ENCODE peak calls at places on chromosomes 5 and 9, in nine cellular contexts. Z is body of pancreas, F is gastrocnemius medialis, O is heart left ventricle, X is GM12878, G is A549, H is upper lobe of left lung, C is HCT116, T is IMR-90. S is an unnamed sample. For H3K4me1, the result is how much of the 10 kb centered on the place peaks cover.

GRCh38 chr9:95650720-95651119 is 133.9 kb upstream of the PTCH1 start:
- ATAC-seq in Z (no peak), F (no peak), O (no peak), X (no peak), G (no peak), H (no peak), C (no peak), T (no peak), S (no peak)

GRCh38 chr9:113675475-113675941 is 200.6 kb upstream of the ZNF618 start:
- ATAC-seq in Z (peak), F (peak), O (peak), X (no peak), G (peak), H (peak), C (no peak), T (peak), S (peak)

GRCh38 chr5:179827684-179828083 is 7.0 kb downstream of the SQSTM1 start:
- ATAC-seq in Z (no peak), F (peak), O (no peak), X (peak), G (peak), H (peak), C (peak), T (peak), S (peak)

GRCh38 chr9:123999668-124000067 is 11.9 kb upstream of the LHX2 start:
- ATAC-seq in Z (peak), F (no peak), O (no peak), X (no peak), G (peak), H (no peak), C (peak), T (peak), S (peak)

GRCh38 chr5:88872971-88873370 is 10.0 kb downstream of the MEF2C start:
- ATAC-seq in Z (no peak), F (no peak), O (no peak), X (peak), G (no peak), H (no peak), C (no peak), T (no peak), S (no peak)

GRCh38 chr5:84715686-84716085 is 331.0 kb upstream of the EDIL3 start:
- ATAC-seq in Z (no peak), F (no peak), O (no peak), X (peak), G (no peak), H (no peak), C (no peak), T (no peak), S (no peak)

GRCh38 chr9:124414612-124415011 is 630 bp downstream of the PSMB7 start:
- ATAC-seq in Z (no peak), F (peak), O (no peak), X (no peak), G (no peak), H (no peak), C (no peak), T (no peak), S (no peak)

GRCh38 chr9:82797539-82797938 is 265.4 kb downstream of the RASEF start:
- ATAC-seq in Z (no peak), F (no peak), O (no peak), X (no peak), G (no peak), H (no peak), C (no peak), T (no peak), S (no peak)

GRCh38 chr5:169655353-169655752 is 18.3 kb downstream of the DOCK2 start:
- ATAC-seq in Z (no peak), F (no peak), O (no peak), X (no peak), G (no peak), H (no peak), C (no peak), T (no peak), S (no peak)

GRCh38 chr9:110700953-110701352 is 32.4 kb downstream of the MUSK start:
- ATAC-seq in Z (no peak), F (no peak), O (no peak), X (no peak), G (no peak), H (no peak), C (no peak), T (peak), S (no peak)

GRCh38 chr9:138028596-138028995 is 151.0 kb downstream of the CACNA1B start:
- ATAC-seq in Z (no peak), F (no peak), O (no peak), X (no peak), G (no peak), H (no peak), C (no peak), T (no peak), S (no peak)

GRCh38 chr9:21324040-21324439 is 11.2 kb downstream of the KLHL9 start:
- ATAC-seq in Z (no peak), F (no peak), O (no peak), X (no peak), G (no peak), H (peak), C (no peak), T (no peak), S (no peak)

GRCh38 chr9:110197330-110198187 is 10.4 kb downstream of the C9orf152 start:
- ATAC-seq in Z (no peak), F (no peak), O (no peak), X (no peak), G (peak), H (no peak), C (no peak), T (peak), S (no peak)

GRCh38 chr9:130939405-130939941 is 426 bp upstream of the FIBCD1 start:
- ATAC-seq in Z (no peak), F (no peak), O (no peak), X (peak), G (peak), H (no peak), C (peak), T (no peak), S (no peak)

GRCh38 chr9:128733256-128733655 is 9.3 kb upstream of the ZDHHC12 start:
- ATAC-seq in Z (peak), F (peak), O (no peak), X (peak), G (peak), H (peak), C (peak), T (peak), S (peak)

GRCh38 chr9:111805841-111806241 is 11.1 kb upstream of the SHOC1 start:
- ATAC-seq in Z (no peak), F (no peak), O (no peak), X (no peak), G (peak), H (no peak), C (no peak), T (peak), S (no peak)

GRCh38 chr5:154092356-154092755 is 53.6 kb downstream of the MFAP3 start:
- ATAC-seq in Z (no peak), F (no peak), O (peak), X (no peak), G (peak), H (peak), C (no peak), T (peak), S (no peak)

GRCh38 chr9:91361294-91362201 is at the start of gene AUH:
- ATAC-seq in Z (peak), F (peak), O (peak), X (peak), G (peak), H (peak), C (peak), T (peak), S (peak)

GRCh38 chr9:12740845-12741244 is 34.0 kb upstream of the LURAP1L start:
- ATAC-seq in Z (no peak), F (no peak), O (no peak), X (peak), G (no peak), H (peak), C (no peak), T (no peak), S (no peak)

GRCh38 chr9:95302471-95302870 is 15.0 kb downstream of the FANCC start:
- ATAC-seq in Z (no peak), F (no peak), O (no peak), X (no peak), G (no peak), H (no peak), C (no peak), T (no peak), S (no peak)

GRCh38 chr5:103598997-103599556 is 36.5 kb upstream of the NUDT12 start:
- ATAC-seq in Z (no peak), F (no peak), O (no peak), X (peak), G (no peak), H (no peak), C (no peak), T (no peak), S (no peak)

GRCh38 chr5:107782770-107783169 is 112.0 kb upstream of the EFNA5 start:
- ATAC-seq in Z (no peak), F (no peak), O (no peak), X (no peak), G (no peak), H (no peak), C (no peak), T (no peak), S (no peak)

GRCh38 chr9:106602354-106602753 is 260.6 kb upstream of the ZNF462 start:
- ATAC-seq in Z (no peak), F (no peak), O (no peak), X (no peak), G (no peak), H (no peak), C (no peak), T (no peak), S (no peak)

GRCh38 chr9:72400866-72401265 is 35.9 kb upstream of the ZFAND5 start:
- ATAC-seq in Z (no peak), F (no peak), O (no peak), X (no peak), G (no peak), H (no peak), C (no peak), T (no peak), S (no peak)

GRCh38 chr5:142186821-142187594 is 78.4 kb downstream of the NDFIP1 start:
- ATAC-seq in Z (no peak), F (no peak), O (no peak), X (no peak), G (peak), H (peak), C (no peak), T (peak), S (peak)

GRCh38 chr5:72428664-72429063 is 78.5 kb downstream of the ZNF366 start:
- ATAC-seq in Z (no peak), F (no peak), O (no peak), X (no peak), G (no peak), H (no peak), C (no peak), T (no peak), S (no peak)

GRCh38 chr5:14668247-14668646 is 3.7 kb downstream of the OTULIN start:
- ATAC-seq in Z (no peak), F (no peak), O (no peak), X (peak), G (no peak), H (no peak), C (no peak), T (no peak), S (no peak)

GRCh38 chr9:126615251-126615790 is 1.6 kb downstream of the LMX1B start:
- ATAC-seq in Z (no peak), F (no peak), O (no peak), X (no peak), G (no peak), H (peak), C (no peak), T (no peak), S (no peak)

GRCh38 chr9:35570709-35571108 is 34.4 kb upstream of the TESK1 start:
- ATAC-seq in Z (no peak), F (no peak), O (no peak), X (peak), G (no peak), H (no peak), C (no peak), T (no peak), S (no peak)

GRCh38 chr5:38830521-38831051 is 15.2 kb upstream of the OSMR start:
- ATAC-seq in Z (no peak), F (no peak), O (no peak), X (no peak), G (peak), H (no peak), C (no peak), T (peak), S (peak)

GRCh38 chr9:97958812-97959511 is 21.0 kb upstream of the HEMGN start:
- ATAC-seq in Z (no peak), F (no peak), O (no peak), X (no peak), G (no peak), H (no peak), C (no peak), T (peak), S (no peak)

GRCh38 chr5:109947667-109948066 is 257.9 kb downstream of the MAN2A1 start:
- ATAC-seq in Z (no peak), F (no peak), O (no peak), X (no peak), G (no peak), H (no peak), C (no peak), T (no peak), S (no peak)

GRCh38 chr5:109950634-109951033 is 260.9 kb downstream of the MAN2A1 start:
- ATAC-seq in Z (no peak), F (no peak), O (no peak), X (no peak), G (no peak), H (no peak), C (no peak), T (no peak), S (no peak)

GRCh38 chr5:109951348-109951747 is 261.6 kb downstream of the MAN2A1 start:
- ATAC-seq in Z (no peak), F (no peak), O (no peak), X (no peak), G (no peak), H (no peak), C (no peak), T (no peak), S (no peak)

GRCh38 chr5:109953821-109954220 is 264.1 kb downstream of the MAN2A1 start:
- ATAC-seq in Z (no peak), F (no peak), O (no peak), X (no peak), G (no peak), H (no peak), C (no peak), T (no peak), S (no peak)

GRCh38 chr5:109951758-109952157 is 262.0 kb downstream of the MAN2A1 start:
- ATAC-seq in Z (no peak), F (no peak), O (no peak), X (no peak), G (no peak), H (no peak), C (no peak), T (no peak), S (no peak)
- H3K4me1 ChIP-seq in Z (under half), F (under half), O (under half), X (under half), G (under half), H (under half), C (under half), T (under half), S (under half)

GRCh38 chr5:138753794-138754698 is 821 bp downstream of the CTNNA1 start:
- ATAC-seq in Z (peak), F (peak), O (peak), X (peak), G (peak), H (peak), C (peak), T (peak), S (peak)
- TF ChIP-seq POLR2A in Z (peak), F (no peak), O (peak), X (no peak), G (no peak), H (no peak), C (no peak), T (no peak), S (no peak)

GRCh38 chr9:450561-450960 is 235.9 kb downstream of the DOCK8 start:
- ATAC-seq in Z (no peak), F (no peak), O (no peak), X (no peak), G (no peak), H (no peak), C (no peak), T (no peak), S (no peak)
- H3K4me1 ChIP-seq in Z (under half), F (under half), O (under half), X (under half), G (under half), H (under half), C (under half), T (under half), S (under half)

GRCh38 chr5:133106761-133107572 is 55.2 kb downstream of the HSPA4 start:
- ATAC-seq in Z (no peak), F (no peak), O (no peak), X (peak), G (peak), H (no peak), C (peak), T (no peak), S (no peak)
- TF ChIP-seq POLR2A in Z (no peak), F (no peak), O (no peak), X (peak), G (no peak), H (no peak), C (no peak), T (no peak), S (no peak)

GRCh38 chr5:175418252-175418651 is 25.7 kb downstream of the DRD1 start:
- ATAC-seq in Z (no peak), F (no peak), O (no peak), X (no peak), G (no peak), H (no peak), C (peak), T (no peak), S (no peak)
- H3K4me1 ChIP-seq in Z (under half), F (under half), O (under half), X (under half), G (under half), H (under half), C (under half), T (under half), S (under half)

GRCh38 chr9:114930063-114930812 is at the start of gene TNFSF8:
- ATAC-seq in Z (no peak), F (no peak), O (peak), X (peak), G (no peak), H (peak), C (no peak), T (no peak), S (no peak)
- TF ChIP-seq POLR2A in Z (peak), F (no peak), O (no peak), X (no peak), G (no peak), H (no peak), C (no peak), T (no peak), S (no peak)

GRCh38 chr9:121302341-121302740 is 34.4 kb downstream of the GSN start:
- ATAC-seq in Z (no peak), F (no peak), O (no peak), X (no peak), G (no peak), H (no peak), C (no peak), T (no peak), S (no peak)
- H3K4me1 ChIP-seq in Z (under half), F (under half), O (under half), X (under half), G (under half), H (under half), C (under half), T (under half), S (under half)